ENCODE peak calls at places on chromosomes 2 and 18, in eight cellular contexts. B is tibial artery, T is coronary artery, L is neural progenitor cell, V is A549, I is left ventricle myocardium inferior, P is esophagus squamous epithelium, W is pancreas. R is an unnamed sample.

GRCh38 chr2:49972699-49973098 is 818.4 kb upstream of the FSHR start:
- DNase-seq in B (no peak), T (no peak), L (peak; percentile 85), V (no peak), I (no peak), P (no peak), W (no peak), R (no peak)

GRCh38 chr2:104864751-104865470 is 11.0 kb downstream of the POU3F3 start:
- DNase-seq in B (no peak), T (no peak), L (no peak), V (no peak), I (no peak), P (no peak), W (no peak), R (no peak)

GRCh38 chr18:79378416-79379250 is 17.1 kb upstream of the NFATC1 start:
- DNase-seq in B (peak; percentile 87), T (peak; percentile 82), L (peak; percentile 92), V (peak; percentile 58), I (peak; percentile 79), P (no peak), W (peak; percentile 78), R (peak; percentile 79)

GRCh38 chr2:95174031-95174430 is 8.4 kb downstream of the ZNF2 start:
- DNase-seq in B (no peak), T (no peak), L (no peak), V (no peak), I (no peak), P (no peak), W (no peak), R (no peak)

GRCh38 chr2:238686223-238686622 is 161.7 kb upstream of the TWIST2 start:
- DNase-seq in B (no peak), T (no peak), L (no peak), V (no peak), I (no peak), P (no peak), W (no peak), R (no peak)

GRCh38 chr2:85376291-85377065 is 21.9 kb downstream of the ELMOD3 start:
- DNase-seq in B (peak; percentile 57), T (peak; percentile 31), L (no peak), V (no peak), I (no peak), P (no peak), W (no peak), R (no peak)

GRCh38 chr2:13650586-13651180 is 933.9 kb downstream of the TRIB2 start:
- DNase-seq in B (no peak), T (no peak), L (peak; percentile 45), V (peak; percentile 6), I (no peak), P (no peak), W (no peak), R (no peak)

GRCh38 chr2:101699191-101699938 is 1.9 kb downstream of the MAP4K4 start:
- DNase-seq in B (no peak), T (no peak), L (peak; percentile 35), V (no peak), I (no peak), P (no peak), W (no peak), R (no peak)

GRCh38 chr2:241272722-241273551 is 42.5 kb downstream of the HDLBP start:
- DNase-seq in B (peak; percentile 88), T (peak; percentile 84), L (peak; percentile 73), V (peak; percentile 18), I (peak; percentile 81), P (no peak), W (peak; percentile 63), R (peak; percentile 90)

GRCh38 chr2:156401863-156402262 is 34.3 kb upstream of the GPD2 start:
- DNase-seq in B (no peak), T (no peak), L (no peak), V (no peak), I (no peak), P (no peak), W (no peak), R (no peak)

GRCh38 chr18:79245517-79246001 is 150.2 kb upstream of the NFATC1 start:
- DNase-seq in B (no peak), T (no peak), L (no peak), V (peak; percentile 90), I (no peak), P (peak; percentile 8), W (no peak), R (no peak)

GRCh38 chr18:48850891-48851302 is 99.9 kb downstream of the SMAD7 start:
- DNase-seq in B (peak; percentile 85), T (peak; percentile 89), L (no peak), V (no peak), I (no peak), P (no peak), W (no peak), R (no peak)

GRCh38 chr2:135198481-135198880 is 146.4 kb downstream of the RAB3GAP1 start:
- DNase-seq in B (no peak), T (no peak), L (no peak), V (no peak), I (no peak), P (no peak), W (no peak), R (no peak)

GRCh38 chr2:37230581-37230980 is 815 bp downstream of the CEBPZ start:
- DNase-seq in B (no peak), T (no peak), L (peak; percentile 19), V (peak; percentile 22), I (no peak), P (no peak), W (no peak), R (no peak)

GRCh38 chr2:134216152-134216829 is 37.6 kb upstream of the MGAT5 start:
- DNase-seq in B (no peak), T (no peak), L (no peak), V (no peak), I (no peak), P (no peak), W (no peak), R (no peak)

GRCh38 chr18:10543277-10543676 is 17.4 kb downstream of the NAPG start:
- DNase-seq in B (no peak), T (no peak), L (no peak), V (no peak), I (no peak), P (no peak), W (no peak), R (no peak)

DNA sequence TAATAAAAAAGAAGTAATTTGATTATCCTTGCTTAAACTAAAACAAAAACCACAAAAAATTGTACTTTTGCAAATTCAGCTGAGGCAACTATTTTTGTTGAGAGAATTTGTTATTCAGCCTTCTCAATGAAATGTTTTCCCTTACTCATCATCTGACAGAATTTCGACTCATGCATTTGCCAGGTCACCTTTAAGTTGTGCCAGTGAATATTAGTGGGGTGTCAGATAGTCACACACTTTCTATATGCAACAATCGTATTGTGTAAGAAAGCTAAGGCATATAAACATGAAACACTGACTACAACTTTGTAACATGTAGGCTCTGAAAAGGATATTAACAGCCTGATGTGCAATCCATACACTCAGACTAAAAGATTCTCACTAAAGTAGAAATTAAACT is 1653.1 kb upstream of the SLC39A10 start:
- DNase-seq in B (no peak), T (no peak), L (no peak), V (no peak), I (no peak), P (no peak), W (no peak), R (no peak)
- H3K27ac ChIP-seq in B (no peak overlapping the region), T (no peak overlapping the region), L (no peak overlapping the region), V (no peak overlapping the region), I (no peak overlapping the region), P (no peak overlapping the region), W (no peak overlapping the region), R (no peak overlapping the region)

DNA sequence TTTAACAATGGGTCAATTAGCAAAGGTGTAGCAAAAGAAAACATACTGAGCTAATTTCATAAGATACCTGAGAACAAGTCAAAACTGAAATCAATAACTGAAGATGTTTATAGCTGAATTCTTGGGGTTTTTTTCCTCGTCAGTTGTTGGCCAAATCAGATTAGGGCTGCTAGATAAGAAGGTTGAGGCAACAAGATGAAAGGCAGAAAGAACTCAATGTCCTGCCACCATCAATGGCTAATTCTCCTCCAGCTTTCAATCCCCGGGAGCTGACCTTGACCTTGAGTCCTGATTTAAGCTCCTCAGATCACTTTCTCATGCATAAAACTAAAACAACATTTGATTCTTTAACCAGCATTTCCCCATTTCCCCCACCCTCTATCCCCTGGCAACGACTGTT is 61.8 kb downstream of the MREG start:
- DNase-seq in B (no peak), T (no peak), L (no peak), V (no peak), I (no peak), P (no peak), W (no peak), R (no peak)
- TF ChIP-seq CTCF in B (no peak), T (no peak), L (no peak), V (no peak), I (no peak), P (no peak), W (no peak), R (no peak)

GRCh38 chr2:29063056-29063455 is 11.3 kb downstream of the PCARE start:
- DNase-seq in B (no peak), T (no peak), L (no peak), V (no peak), I (no peak), P (no peak), W (peak; percentile 61), R (peak; percentile 68)
- H3K27ac ChIP-seq in B (no peak overlapping the region), T (no peak overlapping the region), L (no peak overlapping the region), V (no peak overlapping the region), I (no peak overlapping the region), P (peak overlapping the region; percentile 92), W (no peak overlapping the region), R (no peak overlapping the region)

GRCh38 chr2:19371996-19372582 is 13.7 kb upstream of the OSR1 start:
- DNase-seq in B (no peak), T (no peak), L (no peak), V (no peak), I (no peak), P (no peak), W (no peak), R (no peak)

GRCh38 chr2:19368760-19369159 is 10.3 kb upstream of the OSR1 start:
- DNase-seq in B (no peak), T (no peak), L (no peak), V (no peak), I (no peak), P (no peak), W (no peak), R (no peak)

GRCh38 chr2:19367346-19367745 is 8.9 kb upstream of the OSR1 start:
- DNase-seq in B (no peak), T (no peak), L (no peak), V (no peak), I (no peak), P (no peak), W (no peak), R (no peak)

GRCh38 chr2:19373352-19373751 is 14.9 kb upstream of the OSR1 start:
- DNase-seq in B (no peak), T (no peak), L (no peak), V (no peak), I (no peak), P (no peak), W (no peak), R (no peak)

DNA sequence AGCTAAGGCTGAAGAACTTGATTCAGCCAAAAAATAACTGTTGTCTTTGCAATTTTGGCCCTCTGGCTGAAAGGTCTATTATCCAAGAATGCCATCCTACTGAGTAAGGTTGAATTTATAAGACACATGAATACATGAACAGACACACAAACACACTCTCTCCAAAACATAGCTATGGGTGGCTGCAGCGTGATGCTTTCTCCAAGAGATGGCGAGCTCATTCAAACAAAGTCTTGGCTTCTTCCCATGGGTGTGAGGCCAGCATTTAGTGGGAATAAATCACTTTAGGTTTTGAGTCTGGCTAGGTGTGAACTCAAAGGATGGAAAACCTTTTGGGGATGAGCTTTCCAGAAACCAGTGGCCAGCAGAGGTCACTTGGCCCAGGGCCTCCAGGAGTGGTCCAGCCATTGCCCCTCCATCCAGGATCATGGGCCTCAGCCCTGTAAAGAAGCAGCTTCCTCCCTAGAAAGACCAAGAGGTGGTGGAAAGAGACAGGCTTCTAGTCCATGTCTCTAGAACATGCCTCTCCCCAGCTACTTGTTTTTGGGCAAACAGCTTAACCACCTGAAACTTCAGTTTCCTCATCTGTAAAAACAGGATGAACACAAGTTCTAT is 11.0 kb upstream of the OSR1 start:
- DNase-seq in B (no peak), T (no peak), L (peak; percentile 42), V (peak; percentile 58), I (no peak), P (no peak), W (no peak), R (no peak)
- TF ChIP-seq CTCF in B (no peak), T (no peak), L (peak; percentile 48), V (peak; percentile 61), I (no peak), P (no peak), W (no peak), R (no peak)